ENCODE peak calls at places on chromosome 19, in four cellular contexts. C is foreskin keratinocyte, U is stomach, R is left ventricle myocardium inferior. P is an unnamed sample.

GRCh38 chr19:50320051-50320450 is 9.1 kb downstream of the KCNC3 start:
- DNase-seq in C (no peak), R (no peak), U (no peak), P (no peak)

GRCh38 chr19:12163841-12164240 is 945 bp downstream of the ZNF136 start:
- DNase-seq in U (no peak), R (no peak), C (no peak), P (no peak)

GRCh38 chr19:18274776-18275356 is 614 bp upstream of the IQCN start:
- DNase-seq in U (peak; percentile 89), C (peak; percentile 30), R (peak; percentile 87), P (no peak)

GRCh38 chr19:19240476-19240875 is 28.7 kb downstream of the NCAN start:
- DNase-seq in R (no peak), U (no peak), C (no peak), P (no peak)

GRCh38 chr19:45507864-45508680 is 793 bp downstream of the VASP start:
- DNase-seq in R (no peak), C (no peak), U (peak; percentile 50), P (no peak)

GRCh38 chr19:52214241-52214640 is 24.4 kb downstream of the PPP2R1A start:
- DNase-seq in C (no peak), U (no peak), R (no peak), P (no peak)

GRCh38 chr19:34639491-34640085 is 37.4 kb downstream of the SCGB2B2 start:
- DNase-seq in C (peak; percentile 4), R (no peak), U (peak; percentile 60), P (peak; percentile 8)

GRCh38 chr19:6012416-6013170 is 34.7 kb upstream of the RANBP3 start:
- DNase-seq in R (no peak), U (no peak), C (no peak), P (no peak)

GRCh38 chr19:2474232-2475017 is 1.5 kb upstream of the GADD45B start:
- DNase-seq in C (no peak), R (peak; percentile 86), U (peak; percentile 88), P (no peak)

GRCh38 chr19:56137405-56137804 is 3.7 kb upstream of the ZNF444 start:
- DNase-seq in C (no peak), U (peak; percentile 93), R (no peak), P (no peak)

GRCh38 chr19:2575734-2576481 is 100.0 kb downstream of the GADD45B start:
- DNase-seq in C (no peak), R (peak; percentile 90), U (peak; percentile 66), P (no peak)

GRCh38 chr19:53055117-53055516 is 10.6 kb downstream of the ERVV-2 start:
- DNase-seq in C (no peak), U (no peak), R (no peak), P (peak; percentile 44)

GRCh38 chr19:33703821-33704220 is 82.1 kb downstream of the CHST8 start:
- DNase-seq in R (no peak), C (no peak), U (no peak), P (no peak)

GRCh38 chr19:53333071-53333465 is 481 bp upstream of the ZNF845 start:
- DNase-seq in R (peak; percentile 38), U (peak; percentile 42), C (no peak), P (no peak)

GRCh38 chr19:17616961-17617806 is 61.7 kb downstream of the COLGALT1 start:
- DNase-seq in U (no peak), C (peak; percentile 47), R (no peak), P (peak; percentile 8)

GRCh38 chr19:33214621-33215020 is 11.0 kb downstream of the SLC7A10 start:
- DNase-seq in R (no peak), C (no peak), U (no peak), P (no peak)

GRCh38 chr19:51450730-51451307 is 7.4 kb downstream of the SIGLEC8 start:
- DNase-seq in C (no peak), U (peak; percentile 17), R (no peak), P (no peak)

GRCh38 chr19:5913739-5914357 is at the start of gene CAPS:
- DNase-seq in U (peak; percentile 91), R (peak; percentile 60), C (no peak), P (peak; percentile 18)

GRCh38 chr19:16358456-16358855 is 33.8 kb downstream of the KLF2 start:
- DNase-seq in C (no peak), R (no peak), U (no peak), P (no peak)

GRCh38 chr19:16359964-16360363 is 35.3 kb downstream of the KLF2 start:
- DNase-seq in C (no peak), U (no peak), R (no peak), P (no peak)

GRCh38 chr19:16359074-16359473 is 34.4 kb downstream of the KLF2 start:
- DNase-seq in R (no peak), C (no peak), U (no peak), P (no peak)

GRCh38 chr19:16351133-16351809 is 26.6 kb downstream of the KLF2 start:
- DNase-seq in R (no peak), C (no peak), U (no peak), P (no peak)

DNA sequence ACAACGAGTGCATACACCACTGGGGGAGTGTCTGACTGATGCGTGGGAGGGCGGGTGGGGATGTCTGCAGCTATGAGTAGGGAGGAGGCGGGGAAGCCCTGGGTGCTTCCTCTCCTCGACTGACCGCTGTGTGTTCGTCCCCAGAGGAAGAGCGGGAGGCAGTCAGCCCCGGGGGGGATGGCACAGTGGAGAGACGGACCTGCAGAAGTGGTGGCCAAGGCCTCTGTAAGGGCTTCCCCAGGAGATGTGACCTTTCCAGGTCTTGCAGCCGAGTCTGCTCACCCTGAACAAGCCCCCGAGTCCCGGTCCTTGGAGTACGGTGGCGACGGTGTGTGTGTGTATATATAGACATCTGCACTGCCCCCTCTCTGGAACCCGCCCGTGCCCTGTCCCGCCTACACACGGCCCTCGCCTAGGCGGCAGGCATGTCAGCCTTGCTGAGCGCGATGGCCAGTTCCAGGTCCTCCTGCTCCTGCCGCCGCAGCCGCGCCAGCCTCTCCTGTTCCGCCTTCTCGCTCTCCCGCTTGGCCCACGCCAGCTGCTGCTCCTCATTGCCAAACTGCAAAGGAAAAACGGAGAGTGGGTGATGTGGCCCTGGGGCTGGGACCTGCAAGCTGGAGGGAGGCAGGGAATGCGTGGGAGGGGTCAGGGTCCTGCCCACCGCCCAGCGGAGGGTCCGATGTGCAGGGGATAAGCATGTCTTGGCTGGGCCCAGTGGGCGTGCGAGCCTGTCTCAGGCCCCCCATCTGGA is 30.8 kb downstream of the KLF2 start:
- DNase-seq in C (no peak), U (no peak), R (peak; percentile 46), P (no peak)
- H3K27ac ChIP-seq in C (no peak overlapping the region), U (no peak overlapping the region), R (peak overlapping the region; percentile 65), P (no peak overlapping the region)

GRCh38 chr19:3950871-3951861 is 18.3 kb downstream of the NMRK2 start:
- DNase-seq in R (peak; percentile 75), U (no peak), C (no peak), P (no peak)
- H3K27ac ChIP-seq in R (peak overlapping the region; percentile 95), U (peak overlapping the region; percentile 82), C (no peak overlapping the region), P (no peak overlapping the region)

DNA sequence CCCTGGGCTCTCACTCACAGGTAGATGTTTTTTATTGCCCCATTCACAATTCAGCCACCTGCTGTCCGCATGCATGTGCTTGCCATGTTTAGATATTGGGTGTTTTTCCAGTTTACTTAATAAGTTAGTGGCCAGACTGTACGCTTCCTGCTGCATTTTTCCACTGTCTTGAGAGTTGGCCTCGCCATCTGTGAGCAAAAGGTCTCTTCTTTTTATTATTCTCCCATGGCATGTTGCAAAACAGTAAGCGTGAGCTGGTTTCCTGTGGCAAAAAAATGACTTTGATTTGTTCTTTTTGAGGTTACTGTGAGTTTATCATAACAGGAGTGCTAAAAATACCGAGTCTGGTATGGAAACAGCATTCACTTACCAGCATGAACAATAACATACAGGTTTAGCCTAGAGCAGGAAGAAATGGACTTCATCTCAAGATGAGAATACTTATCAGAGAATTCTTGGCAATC is 46.0 kb downstream of the SAE1 start:
- DNase-seq in C (no peak), U (no peak), R (no peak), P (no peak)
- H3K27ac ChIP-seq in C (no peak overlapping the region), U (peak overlapping the region; percentile 74), R (peak overlapping the region; percentile 77), P (peak overlapping the region; percentile 34)

GRCh38 chr19:49116544-49116943 is 2.4 kb downstream of the LIN7B start:
- DNase-seq in C (no peak), U (peak; percentile 40), R (peak; percentile 57), P (no peak)

GRCh38 chr19:49118565-49119410 is at the start of gene C19orf73:
- DNase-seq in C (peak; percentile 75), U (peak; percentile 96), R (peak; percentile 96), P (peak; percentile 64)

GRCh38 chr19:49120325-49120683 is 960 bp downstream of the PPFIA3 start:
- DNase-seq in R (no peak), C (no peak), U (no peak), P (no peak)

GRCh38 chr19:49119411-49120324 is at the start of gene PPFIA3:
- DNase-seq in C (no peak), U (peak; percentile 77), R (peak; percentile 76), P (no peak)

GRCh38 chr19:49117677-49118564 is 1.0 kb downstream of the C19orf73 start:
- DNase-seq in U (no peak), C (no peak), R (peak; percentile 36), P (no peak)
- H3K27ac ChIP-seq in U (peak overlapping the region; percentile 96), C (peak overlapping the region; percentile 67), R (peak overlapping the region; percentile 99), P (peak overlapping the region; percentile 65)

GRCh38 chr19:7391218-7391670 is 42.5 kb downstream of the ARHGEF18 start:
- DNase-seq in C (peak; percentile 98), R (no peak), U (peak; percentile 31), P (peak; percentile 98)
- H3K27ac ChIP-seq in C (peak overlapping the region; percentile 94), R (no peak overlapping the region), U (no peak overlapping the region), P (peak overlapping the region; percentile 98)

GRCh38 chr19:38388310-38389100 is at the start of gene SPRED3:
- DNase-seq in U (peak; percentile 42), R (no peak), C (no peak), P (no peak)
- H3K27ac ChIP-seq in U (peak within 1 kb of the TSS; percentile 70), R (peak within 1 kb of the TSS; percentile 43), C (peak within 1 kb of the TSS; percentile 16), P (peak within 1 kb of the TSS; percentile 80)

GRCh38 chr19:40740747-40741146 is 9.5 kb downstream of the ACTMAP start:
- DNase-seq in R (peak; percentile 52), C (no peak), U (no peak), P (no peak)
- H3K27ac ChIP-seq in R (peak overlapping the region; percentile 75), C (no peak overlapping the region), U (peak overlapping the region; percentile 62), P (peak overlapping the region; percentile 23)

DNA sequence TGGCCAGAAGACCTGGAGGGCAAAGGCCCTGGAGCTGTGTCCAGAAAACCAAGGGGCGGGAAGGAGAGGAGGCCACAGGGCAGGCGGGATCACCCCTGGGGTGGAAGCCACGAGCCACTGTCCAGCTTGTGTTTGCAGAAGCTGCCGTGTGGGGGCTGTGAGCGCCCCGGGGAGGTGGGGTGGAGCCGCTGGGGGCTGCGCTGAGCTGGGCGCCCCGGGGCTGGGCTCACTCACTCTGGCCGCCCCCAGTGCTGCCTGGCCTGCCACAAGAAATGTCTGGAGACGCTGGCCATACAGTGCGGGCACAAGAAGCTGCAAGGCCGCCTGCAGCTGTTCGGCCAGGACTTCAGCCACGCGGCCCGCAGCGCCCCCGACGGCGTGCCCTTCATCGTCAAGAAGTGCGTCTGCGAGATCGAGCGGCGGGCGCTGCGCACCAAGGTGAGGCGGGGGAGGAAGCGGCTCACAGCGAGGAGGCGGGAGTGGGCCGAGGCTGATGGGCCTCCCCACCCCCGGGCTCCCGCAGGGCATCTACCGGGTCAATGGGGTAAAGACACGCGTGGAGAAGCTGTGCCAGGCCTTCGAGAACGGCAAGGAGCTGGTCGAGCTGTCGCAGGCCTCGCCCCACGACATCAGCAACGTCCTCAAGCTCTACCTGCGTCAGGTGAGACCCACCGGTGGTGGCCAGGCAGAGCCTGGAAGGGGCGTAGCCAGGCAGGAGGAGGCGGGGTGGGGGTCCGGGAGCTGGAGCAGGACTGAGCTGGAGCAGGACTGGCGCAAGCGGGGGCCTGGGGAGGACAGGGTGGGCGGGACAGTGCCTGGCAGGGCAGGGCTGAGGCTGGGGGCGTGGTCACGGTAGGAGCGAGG is 13.6 kb downstream of the POLR2E start:
- DNase-seq in R (no peak), C (no peak), U (no peak), P (no peak)
- H3K27ac ChIP-seq in R (no peak overlapping the region), C (no peak overlapping the region), U (peak overlapping the region; percentile 60), P (no peak overlapping the region)